ENCODE peak calls at places on chromosomes 2 and 18, in eight cellular contexts. E, L, K, V, A, I, J and Y are unnamed samples.

GRCh38 chr2:221588306-221588985 is 16.3 kb upstream of the EPHA4 start:
- DNase-seq in E (no peak), L (no peak), K (no peak), V (no peak), A (no peak), I (no peak), J (no peak), Y (no peak)

GRCh38 chr2:242010567-242011513 is 141.3 kb downstream of the RTP5 start:
- DNase-seq in E (peak; percentile 24), L (no peak), K (no peak), V (peak; percentile 44), A (no peak), I (no peak), J (no peak), Y (no peak)

GRCh38 chr18:30787410-30787809 is 255.1 kb downstream of the DSC3 start:
- DNase-seq in E (no peak), L (peak; percentile 21), K (no peak), V (no peak), A (no peak), I (no peak), J (no peak), Y (no peak)

GRCh38 chr2:190486037-190486623 is 48.4 kb downstream of the NEMP2 start:
- DNase-seq in E (peak; percentile 37), L (no peak), K (no peak), V (no peak), A (no peak), I (no peak), J (no peak), Y (no peak)

GRCh38 chr2:69915050-69915945 is at the start of gene MXD1:
- DNase-seq in E (peak; percentile 50), L (peak; percentile 58), K (no peak), V (peak; percentile 56), A (no peak), I (peak; percentile 16), J (no peak), Y (peak; percentile 48)

GRCh38 chr2:39640107-39640506 is 25.6 kb upstream of the TMEM178A start:
- DNase-seq in E (no peak), L (no peak), K (no peak), V (no peak), A (no peak), I (no peak), J (no peak), Y (no peak)

GRCh38 chr2:34892766-34893165 is 1293.7 kb upstream of the FAM98A start:
- DNase-seq in E (no peak), L (no peak), K (no peak), V (no peak), A (no peak), I (no peak), J (no peak), Y (no peak)

GRCh38 chr2:205119141-205119540 is 563.2 kb upstream of the NRP2 start:
- DNase-seq in E (no peak), L (no peak), K (no peak), V (no peak), A (no peak), I (no peak), J (no peak), Y (no peak)

GRCh38 chr18:10454800-10455550 is 540 bp downstream of the APCDD1 start:
- DNase-seq in E (peak; percentile 46), L (peak; percentile 66), K (no peak), V (no peak), A (no peak), I (no peak), J (peak; percentile 7), Y (peak; percentile 58)

GRCh38 chr2:25276569-25277465 is 64.9 kb downstream of the DNMT3A start:
- DNase-seq in E (no peak), L (peak; percentile 85), K (peak; percentile 38), V (peak; percentile 86), A (no peak), I (no peak), J (peak; percentile 11), Y (peak; percentile 55)

GRCh38 chr18:13909541-13909940 is 5.8 kb downstream of the MC2R start:
- DNase-seq in E (no peak), L (no peak), K (no peak), V (no peak), A (no peak), I (peak; percentile 10), J (no peak), Y (no peak)

GRCh38 chr18:13909141-13909540 is 6.2 kb downstream of the MC2R start:
- DNase-seq in E (no peak), L (no peak), K (no peak), V (no peak), A (no peak), I (no peak), J (no peak), Y (no peak)

GRCh38 chr18:13912601-13913000 is 2.7 kb downstream of the MC2R start:
- DNase-seq in E (no peak), L (no peak), K (no peak), V (no peak), A (no peak), I (no peak), J (no peak), Y (no peak)

GRCh38 chr18:13910986-13911385 is 4.3 kb downstream of the MC2R start:
- DNase-seq in E (no peak), L (no peak), K (no peak), V (no peak), A (no peak), I (no peak), J (no peak), Y (no peak)

DNA sequence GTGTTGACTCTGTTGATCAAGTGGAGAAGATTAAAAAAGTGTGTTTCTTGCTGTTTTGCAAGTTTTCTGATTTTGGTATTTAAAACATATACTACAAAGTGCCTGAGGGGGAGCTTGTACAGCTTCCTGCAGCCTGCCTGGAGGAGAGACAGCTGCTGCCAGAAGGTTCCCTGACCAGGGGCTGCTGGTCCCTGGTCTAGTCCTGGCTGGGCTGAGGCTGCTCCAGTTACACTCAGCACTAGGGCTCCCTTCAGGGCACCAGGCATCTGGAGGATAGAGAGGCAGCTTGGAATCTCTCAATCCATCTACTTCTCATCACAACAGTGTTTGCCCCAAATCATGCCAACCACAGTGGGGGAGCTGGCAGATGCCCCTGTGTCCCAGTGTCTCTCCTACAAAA is 4.8 kb downstream of the MC2R start:
- DNase-seq in E (no peak), L (no peak), K (no peak), V (no peak), A (no peak), I (no peak), J (no peak), Y (no peak)
- H3K9me2 ChIP-seq in E (no peaks in the 10 kb centered on the region), L (no peaks in the 10 kb centered on the region), K (no peaks in the 10 kb centered on the region), V (no peaks in the 10 kb centered on the region), A (no peaks in the 10 kb centered on the region), I (no peaks in the 10 kb centered on the region), J (no peaks in the 10 kb centered on the region), Y (no peaks in the 10 kb centered on the region)

DNA sequence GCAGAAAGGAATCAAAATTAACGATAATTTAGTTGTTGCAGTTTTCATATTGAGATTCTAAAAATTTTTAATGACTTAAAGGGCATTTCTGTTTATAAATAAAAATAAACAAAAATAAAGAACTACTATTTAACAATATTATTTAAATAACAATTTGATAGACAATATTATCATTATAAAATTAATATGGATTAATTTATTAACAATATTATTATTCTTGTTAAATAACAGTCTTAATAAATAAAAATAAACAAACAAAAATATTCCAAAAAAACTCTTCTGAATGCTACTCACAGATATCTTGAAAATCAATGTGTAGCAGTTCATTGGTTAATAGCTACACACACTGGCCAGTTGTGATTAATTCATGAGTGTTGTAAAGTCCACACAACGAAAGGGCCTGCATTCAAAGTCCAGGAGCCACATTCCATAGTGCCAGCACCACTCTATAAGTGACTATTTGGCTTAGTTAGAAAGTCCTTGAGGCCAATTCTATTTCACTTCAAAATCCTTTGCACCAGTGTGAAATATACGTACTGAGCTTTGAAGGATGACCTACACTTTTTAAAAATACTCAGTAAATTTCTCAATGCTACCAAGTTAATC is 117.1 kb downstream of the ZNF521 start:
- DNase-seq in E (no peak), L (no peak), K (no peak), V (no peak), A (no peak), I (no peak), J (no peak), Y (peak; percentile 23)
- TF ChIP-seq EZH2phosphoT487 in E (no peak), L (no peak), K (no peak), V (no peak), A (no peak), I (no peak), J (no peak), Y (no peak)

DNA sequence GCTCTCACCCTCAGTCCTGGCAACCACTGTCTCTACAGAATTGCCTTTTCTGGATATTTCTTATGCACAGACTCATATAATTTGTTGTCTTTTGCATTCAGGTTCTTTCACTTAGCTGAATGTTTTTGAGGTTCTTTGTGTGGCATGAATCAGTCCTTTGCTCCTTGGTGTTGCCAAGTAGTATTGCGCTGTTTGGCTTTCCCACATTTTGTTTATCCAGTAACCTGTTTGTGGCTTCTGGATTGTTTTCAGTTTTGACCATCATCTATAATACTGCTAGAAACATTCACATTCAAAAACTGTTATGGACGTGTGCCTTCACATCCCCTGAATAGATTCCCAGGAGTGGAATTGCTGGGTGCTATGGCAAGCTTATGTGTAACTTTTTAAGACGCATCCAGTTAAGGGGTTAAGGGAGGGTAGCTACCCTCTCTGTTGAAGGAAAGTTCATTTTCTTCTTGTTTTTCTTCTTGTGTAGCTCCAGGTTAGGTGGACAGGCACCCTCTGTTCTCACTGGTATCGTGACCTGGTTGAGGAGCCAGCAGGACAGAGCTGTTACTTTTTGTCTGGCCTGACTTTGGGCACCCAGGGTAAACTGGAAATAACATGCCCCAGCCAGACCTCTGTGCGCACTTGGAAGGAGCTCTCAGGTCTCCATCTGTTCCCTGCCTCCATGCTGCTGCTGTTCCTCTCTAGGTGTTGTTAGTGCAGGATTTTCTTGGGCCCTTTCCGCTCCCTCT is 29.6 kb downstream of the ARHGAP25 start:
- DNase-seq in E (no peak), L (no peak), K (no peak), V (no peak), A (no peak), I (no peak), J (no peak), Y (no peak)
- H3K4me3 ChIP-seq in E (no peak overlapping the region), L (no peak overlapping the region), K (peak overlapping the region; percentile 67), V (no peak overlapping the region), A (no peak overlapping the region), I (no peak overlapping the region), J (no peak overlapping the region), Y (no peak overlapping the region)

GRCh38 chr2:113857454-113857853 is 32.4 kb upstream of the ACTR3 start:
- DNase-seq in E (no peak), L (no peak), K (no peak), V (no peak), A (no peak), I (no peak), J (no peak), Y (no peak)
- H3K9me2 ChIP-seq in E (no peaks in the 10 kb centered on the region), L (no peaks in the 10 kb centered on the region), K (no peaks in the 10 kb centered on the region), V (no peaks in the 10 kb centered on the region), A (no peaks in the 10 kb centered on the region), I (no peaks in the 10 kb centered on the region), J (no peaks in the 10 kb centered on the region), Y (no peaks in the 10 kb centered on the region)